ENCODE peak calls at places on chromosomes 16 and 17, in four cellular contexts. T is natural killer cell, K is left ventricle myocardium inferior, O is upper lobe of right lung. N is an unnamed sample.

GRCh38 chr16:75312875-75313274 is 61.5 kb upstream of the BCAR1 start:
- DNase-seq in T (no peak), K (no peak), O (no peak), N (no peak)

GRCh38 chr17:77266891-77267341 is 126.1 kb downstream of the SEC14L1 start:
- DNase-seq in O (no peak), K (no peak), T (no peak), N (no peak)

GRCh38 chr17:75518201-75518600 is 1.9 kb downstream of the TSEN54 start:
- DNase-seq in O (no peak), T (no peak), K (no peak), N (no peak)

GRCh38 chr16:67546091-67546501 is 16.2 kb upstream of the CTCF start:
- DNase-seq in K (no peak), T (no peak), O (peak), N (no peak)

GRCh38 chr16:11679250-11679649 is 11.0 kb downstream of the SNN start:
- DNase-seq in O (peak), T (no peak), K (no peak), N (no peak)

GRCh38 chr16:31357324-31358156 is 2.6 kb downstream of the ITGAX start:
- DNase-seq in O (no peak), T (no peak), K (no peak), N (no peak)

GRCh38 chr17:50603340-50603739 is 31.3 kb upstream of the ABCC3 start:
- DNase-seq in T (no peak), O (no peak), K (no peak), N (no peak)

GRCh38 chr16:23124315-23124714 is 24.9 kb downstream of the USP31 start:
- DNase-seq in T (no peak), O (no peak), K (no peak), N (no peak)

GRCh38 chr17:7261377-7262191 is 694 bp downstream of the CLDN7 start:
- DNase-seq in T (peak), O (peak), K (no peak), N (no peak)

GRCh38 chr17:1108810-1109605 is 70.8 kb downstream of the ABR start:
- DNase-seq in O (peak), K (peak), T (peak), N (no peak)

GRCh38 chr17:60442271-60443201 is 20.2 kb downstream of the CHCT1 start:
- DNase-seq in T (no peak), K (no peak), O (no peak), N (no peak)

GRCh38 chr16:51426276-51426675 is 275.2 kb upstream of the SALL1 start:
- DNase-seq in O (no peak), T (no peak), K (no peak), N (no peak)

GRCh38 chr17:45092932-45093430 is 31.9 kb downstream of the NMT1 start:
- DNase-seq in O (peak), K (peak), T (no peak), N (no peak)

GRCh38 chr16:72123426-72123825 is 29.8 kb downstream of the DHX38 start:
- DNase-seq in T (no peak), K (no peak), O (peak), N (no peak)

GRCh38 chr16:889586-889985 is 81.2 kb downstream of the LMF1 start:
- DNase-seq in K (no peak), O (no peak), T (no peak), N (no peak)

GRCh38 chr16:24010440-24011089 is 174.8 kb downstream of the PRKCB start:
- DNase-seq in K (peak), O (peak), T (peak), N (no peak)

GRCh38 chr17:67281053-67281452 is 36.1 kb upstream of the HELZ start:
- DNase-seq in T (no peak), O (no peak), K (no peak), N (no peak)

GRCh38 chr17:16927641-16928321 is 44.1 kb downstream of the TNFRSF13B start:
- DNase-seq in K (peak), T (no peak), O (peak), N (no peak)

GRCh38 chr17:80888276-80889160 is 103.1 kb upstream of the CHMP6 start:
- DNase-seq in T (no peak), K (peak), O (no peak), N (no peak)

GRCh38 chr16:22347100-22347820 is 27.2 kb downstream of the CDR2 start:
- DNase-seq in T (no peak), K (peak), O (no peak), N (no peak)

GRCh38 chr17:2814499-2815341 is 18.5 kb downstream of the RAP1GAP2 start:
- DNase-seq in K (no peak), T (peak), O (no peak), N (no peak)

GRCh38 chr17:17124341-17124740 is 81.8 kb downstream of the PLD6 start:
- DNase-seq in K (no peak), O (no peak), T (no peak), N (no peak)

GRCh38 chr17:8838551-8839095 is 28.9 kb downstream of the PIK3R6 start:
- DNase-seq in K (no peak), T (no peak), O (no peak), N (no peak)

GRCh38 chr17:4175921-4176802 is 33.2 kb downstream of the CYB5D2 start:
- DNase-seq in K (no peak), O (no peak), T (peak), N (no peak)

GRCh38 chr17:35764123-35764991 is 3.7 kb downstream of the C17orf50 start:
- DNase-seq in K (peak), T (peak), O (peak), N (peak)

GRCh38 chr16:16127469-16128116 is 95.7 kb downstream of the ABCC6 start:
- DNase-seq in K (peak), O (peak), T (peak), N (peak)

GRCh38 chr17:18225562-18226283 is at the start of gene LLGL1:
- DNase-seq in T (no peak), K (no peak), O (peak), N (no peak)

GRCh38 chr17:68539536-68540469 is 27.6 kb downstream of the PRKAR1A start:
- DNase-seq in O (peak), T (no peak), K (no peak), N (no peak)

GRCh38 chr17:4426499-4427208 is 7.1 kb upstream of the SPNS3 start:
- DNase-seq in T (no peak), K (no peak), O (no peak), N (no peak)

GRCh38 chr16:10536814-10537389 is 43.5 kb downstream of the EMP2 start:
- DNase-seq in K (no peak), T (no peak), O (no peak), N (no peak)

GRCh38 chr17:12180644-12181261 is 160.1 kb downstream of the MAP2K4 start:
- DNase-seq in K (no peak), O (no peak), T (no peak), N (peak)

GRCh38 chr17:32693135-32693897 is 183.6 kb downstream of the MYO1D start:
- DNase-seq in O (no peak), T (no peak), K (no peak), N (no peak)

GRCh38 chr16:67760206-67760605 is 41.1 kb upstream of the GFOD2 start:
- DNase-seq in K (no peak), T (no peak), O (no peak), N (no peak)

GRCh38 chr16:57998484-57998883 is 2.0 kb downstream of the ZNF319 start:
- DNase-seq in O (peak), K (peak), T (peak), N (no peak)

GRCh38 chr16:58000706-58001676 is at the start of gene USB1:
- DNase-seq in T (peak), K (peak), O (peak), N (peak)

GRCh38 chr16:57998992-57999365 is 1.5 kb downstream of the ZNF319 start:
- DNase-seq in K (no peak), O (peak), T (no peak), N (no peak)

GRCh38 chr16:57999971-58000705 is at the start of gene ZNF319:
- DNase-seq in T (no peak), O (no peak), K (no peak), N (no peak)

DNA sequence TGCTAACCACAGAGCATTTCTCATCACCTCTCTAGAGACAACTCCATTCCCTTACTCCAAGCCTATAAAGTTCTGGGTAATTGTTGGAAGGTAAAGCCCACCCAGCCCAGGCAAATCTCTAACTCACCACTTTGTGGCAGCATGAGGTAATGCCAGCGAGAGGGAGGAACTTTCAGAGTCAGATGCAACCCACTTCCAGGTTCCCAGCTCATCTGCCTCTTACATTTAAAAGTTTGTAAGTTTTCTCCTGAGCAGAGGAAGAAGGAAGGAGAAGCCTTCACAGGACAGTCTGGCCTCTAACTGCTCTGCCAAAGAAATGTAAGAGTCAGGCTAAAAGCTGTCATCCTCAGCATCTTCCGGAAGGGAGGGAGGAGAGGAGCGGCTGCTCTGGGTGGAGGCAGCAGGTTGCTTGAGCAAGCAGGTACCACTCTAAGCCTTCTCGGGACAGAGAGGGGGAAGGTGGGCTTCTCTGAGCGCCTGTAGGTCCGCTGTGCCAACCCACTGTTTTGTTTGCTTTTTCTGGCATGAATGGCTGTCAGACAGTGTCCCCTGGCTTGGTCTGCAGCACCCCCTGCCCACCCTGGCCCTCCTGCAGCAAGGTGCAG is 1.0 kb downstream of the ZNF319 start:
- DNase-seq in O (no peak), T (no peak), K (no peak), N (no peak)
- TF ChIP-seq CTCF in O (no peak), T (no peak), K (no peak), N (no peak)

GRCh38 chr16:78288915-78289314 is 189.5 kb downstream of the WWOX start:
- DNase-seq in K (no peak), O (no peak), T (no peak), N (no peak)

GRCh38 chr16:78289368-78289767 is 189.9 kb downstream of the WWOX start:
- DNase-seq in K (no peak), O (no peak), T (no peak), N (no peak)

GRCh38 chr16:78291642-78292041 is 192.2 kb downstream of the WWOX start:
- DNase-seq in O (no peak), K (peak), T (no peak), N (no peak)

GRCh38 chr16:78289844-78290277 is 190.4 kb downstream of the WWOX start:
- DNase-seq in K (no peak), O (no peak), T (no peak), N (no peak)

GRCh38 chr16:78290498-78291271 is 191.2 kb downstream of the WWOX start:
- DNase-seq in K (no peak), O (no peak), T (no peak), N (no peak)
- TF ChIP-seq CTCF in K (no peak), O (no peak), T (no peak), N (no peak)

DNA sequence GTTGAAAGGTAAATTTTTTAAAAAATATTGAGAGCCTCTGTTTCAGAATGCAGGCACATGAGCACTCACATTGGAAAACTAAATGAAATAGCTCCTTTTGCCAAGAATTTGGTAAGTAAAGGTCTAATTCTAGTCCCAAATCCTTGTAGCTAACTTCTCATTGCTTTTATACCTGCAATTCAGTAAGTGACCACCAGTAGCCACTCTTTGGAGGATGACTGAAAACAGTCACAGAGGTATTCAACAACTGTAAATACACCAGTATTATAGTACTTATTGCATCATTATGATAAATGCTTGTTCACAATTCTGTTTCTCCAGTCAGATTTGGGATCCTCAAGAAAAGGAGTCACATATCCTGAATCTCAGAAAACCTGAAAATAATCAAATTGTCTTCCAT is 562.4 kb upstream of the CDH11 start:
- DNase-seq in K (no peak), O (no peak), T (no peak), N (no peak)
- TF ChIP-seq CTCF in K (no peak), O (no peak), T (no peak), N (no peak)

GRCh38 chr17:30091771-30092170 is 24.8 kb upstream of the NSRP1 start:
- DNase-seq in K (no peak), O (no peak), T (no peak), N (no peak)

GRCh38 chr17:30091166-30091670 is 25.4 kb upstream of the NSRP1 start:
- DNase-seq in K (no peak), T (no peak), O (no peak), N (no peak)

GRCh38 chr17:30093463-30094147 is 23.0 kb upstream of the NSRP1 start:
- DNase-seq in K (no peak), T (no peak), O (no peak), N (peak)

GRCh38 chr17:30092886-30093285 is 23.7 kb upstream of the NSRP1 start:
- DNase-seq in T (no peak), K (no peak), O (no peak), N (no peak)

GRCh38 chr17:30095507-30096244 is 20.9 kb upstream of the NSRP1 start:
- DNase-seq in O (no peak), T (no peak), K (no peak), N (no peak)
- TF ChIP-seq CTCF in O (peak), T (no peak), K (peak), N (peak)